ENCODE peak calls at places on chromosomes 6 and 20, in eight cellular contexts. U is fibroblast of the conjunctiva; R is activated CD4-positive, alpha-beta T cell treated with anti-CD3 and anti-CD28 coated beads for 24 hours; L is anterior cingulate cortex; I is AG08395; H is GM13977; Y is B cell; D is SJSA1. C is an unnamed sample.

GRCh38 chr6:85470023-85470410 is 20.1 kb downstream of the NT5E start:
- DNase-seq in U (no peak), R (no peak), L (no peak), I (no peak), H (no peak), Y (no peak), D (no peak), C (peak)

GRCh38 chr20:38139919-38140753 is 24.9 kb downstream of the TGM2 start:
- DNase-seq in U (no peak), R (no peak), L (no peak), I (no peak), H (no peak), Y (no peak), D (peak), C (no peak)

GRCh38 chr6:118394106-118394505 is 154.0 kb upstream of the PLN start:
- DNase-seq in U (no peak), R (no peak), L (no peak), I (no peak), H (no peak), Y (no peak), D (no peak), C (no peak)

GRCh38 chr20:347640-348484 is 951 bp downstream of the NRSN2 start:
- DNase-seq in U (peak), R (no peak), L (peak), I (peak), H (peak), Y (peak), D (peak), C (peak)

GRCh38 chr6:63565058-63565726 is 7.1 kb upstream of the LOC128125822 start:
- DNase-seq in U (no peak), R (no peak), L (no peak), I (no peak), H (no peak), Y (no peak), D (no peak), C (no peak)

GRCh38 chr6:159456349-159456748 is 236.7 kb downstream of the SOD2 start:
- DNase-seq in U (no peak), R (no peak), L (no peak), I (no peak), H (no peak), Y (no peak), D (no peak), C (no peak)

GRCh38 chr6:20211037-20211940 is 980 bp downstream of the MBOAT1 start:
- DNase-seq in U (no peak), R (no peak), L (no peak), I (no peak), H (peak), Y (no peak), D (peak), C (no peak)

GRCh38 chr20:8425802-8426201 is 293.7 kb downstream of the PLCB1 start:
- DNase-seq in U (no peak), R (no peak), L (no peak), I (no peak), H (no peak), Y (no peak), D (no peak), C (no peak)

GRCh38 chr6:14748679-14749078 is 497.2 kb upstream of the JARID2 start:
- DNase-seq in U (no peak), R (no peak), L (no peak), I (no peak), H (no peak), Y (no peak), D (no peak), C (no peak)

GRCh38 chr6:138577151-138577915 is 78.0 kb upstream of the NHSL1 start:
- DNase-seq in U (no peak), R (no peak), L (no peak), I (no peak), H (peak), Y (no peak), D (no peak), C (no peak)

GRCh38 chr6:12873706-12874105 is 157.1 kb downstream of the PHACTR1 start:
- DNase-seq in U (no peak), R (no peak), L (no peak), I (no peak), H (no peak), Y (no peak), D (no peak), C (peak)

GRCh38 chr6:9875605-9876353 is 539.1 kb downstream of the TFAP2A start:
- DNase-seq in U (no peak), R (no peak), L (no peak), I (no peak), H (no peak), Y (no peak), D (no peak), C (no peak)

GRCh38 chr6:43840490-43841218 is 70.6 kb downstream of the VEGFA start:
- DNase-seq in U (no peak), R (no peak), L (no peak), I (no peak), H (no peak), Y (no peak), D (peak), C (peak)

GRCh38 chr20:64139200-64140081 is 24.8 kb upstream of the MYT1 start:
- DNase-seq in U (no peak), R (no peak), L (no peak), I (no peak), H (no peak), Y (no peak), D (no peak), C (no peak)

GRCh38 chr20:443223-443793 is 19.0 kb downstream of the TBC1D20 start:
- DNase-seq in U (no peak), R (no peak), L (no peak), I (no peak), H (no peak), Y (no peak), D (no peak), C (no peak)

GRCh38 chr6:132194529-132194928 is 206.7 kb downstream of the MOXD1 start:
- DNase-seq in U (no peak), R (no peak), L (no peak), I (no peak), H (no peak), Y (no peak), D (no peak), C (no peak)

GRCh38 chr20:46006964-46007363 is 1.7 kb upstream of the MMP9 start:
- DNase-seq in U (no peak), R (no peak), L (no peak), I (no peak), H (no peak), Y (no peak), D (no peak), C (no peak)

GRCh38 chr6:42783177-42783875 is 1.5 kb downstream of the BICRAL start:
- DNase-seq in U (peak), R (peak), L (peak), I (peak), H (peak), Y (peak), D (peak), C (peak)

GRCh38 chr6:153003294-153003645 is 761 bp upstream of the MTRF1L start:
- DNase-seq in U (no peak), R (no peak), L (no peak), I (no peak), H (peak), Y (no peak), D (no peak), C (no peak)

GRCh38 chr6:11366183-11366933 is 133.9 kb upstream of the NEDD9 start:
- DNase-seq in U (no peak), R (peak), L (no peak), I (no peak), H (peak), Y (no peak), D (no peak), C (no peak)

GRCh38 chr6:28965706-28966105 is 39.4 kb downstream of the ZNF311 start:
- DNase-seq in U (no peak), R (no peak), L (no peak), I (no peak), H (no peak), Y (no peak), D (no peak), C (no peak)

GRCh38 chr6:142845624-142846458 is 99.1 kb downstream of the HIVEP2 start:
- DNase-seq in U (peak), R (no peak), L (peak), I (peak), H (no peak), Y (peak), D (peak), C (peak)

GRCh38 chr6:151494235-151494950 is 576 bp downstream of the CCDC170 start:
- DNase-seq in U (no peak), R (no peak), L (no peak), I (peak), H (peak), Y (no peak), D (peak), C (peak)

GRCh38 chr6:77339926-77340325 is 123.4 kb downstream of the HTR1B start:
- DNase-seq in U (no peak), R (no peak), L (no peak), I (no peak), H (no peak), Y (no peak), D (no peak), C (no peak)

GRCh38 chr6:87444362-87444761 is 28.4 kb upstream of the SLC35A1 start:
- DNase-seq in U (no peak), R (no peak), L (no peak), I (no peak), H (no peak), Y (no peak), D (peak), C (peak)

GRCh38 chr20:23641936-23642751 is 4.4 kb upstream of the CST3 start:
- DNase-seq in U (peak), R (no peak), L (no peak), I (peak), H (no peak), Y (no peak), D (no peak), C (peak)

GRCh38 chr6:138371720-138372119 is 6.0 kb upstream of the SMIM28 start:
- DNase-seq in U (no peak), R (no peak), L (no peak), I (no peak), H (no peak), Y (no peak), D (no peak), C (no peak)

GRCh38 chr20:41223112-41223511 is 85.8 kb downstream of the PLCG1 start:
- DNase-seq in U (no peak), R (no peak), L (no peak), I (no peak), H (no peak), Y (no peak), D (no peak), C (no peak)

GRCh38 chr20:45041464-45042337 is 59.2 kb downstream of the KCNS1 start:
- DNase-seq in U (no peak), R (no peak), L (no peak), I (no peak), H (no peak), Y (no peak), D (peak), C (peak)

GRCh38 chr20:23115823-23116222 is 29.7 kb upstream of the CD93 start:
- DNase-seq in U (no peak), R (no peak), L (no peak), I (no peak), H (peak), Y (no peak), D (no peak), C (peak)

GRCh38 chr6:45367999-45368398 is 9.7 kb downstream of the SUPT3H start:
- DNase-seq in U (no peak), R (no peak), L (no peak), I (no peak), H (no peak), Y (no peak), D (no peak), C (no peak)

GRCh38 chr20:41182296-41183212 is 45.2 kb downstream of the PLCG1 start:
- DNase-seq in U (no peak), R (no peak), L (no peak), I (no peak), H (no peak), Y (no peak), D (no peak), C (no peak)

GRCh38 chr6:36277946-36278465 is 8.1 kb downstream of the PNPLA1 start:
- DNase-seq in U (no peak), R (no peak), L (no peak), I (no peak), H (no peak), Y (no peak), D (no peak), C (no peak)

GRCh38 chr6:31529329-31530150 is 778 bp downstream of the MCCD1 start:
- DNase-seq in U (no peak), R (no peak), L (no peak), I (no peak), H (no peak), Y (no peak), D (peak), C (no peak)

GRCh38 chr6:43951063-43951755 is 176.0 kb downstream of the MRPL14 start:
- DNase-seq in U (peak), R (no peak), L (no peak), I (peak), H (no peak), Y (no peak), D (peak), C (peak)

GRCh38 chr6:160297310-160297709 is 38.7 kb upstream of the SLC22A2 start:
- DNase-seq in U (no peak), R (no peak), L (no peak), I (no peak), H (no peak), Y (no peak), D (no peak), C (no peak)